ENCODE peak calls at places on chromosomes 13 and 19, in seven cellular contexts. Y is GM04503; X is tibial nerve; T is activated CD8-positive, alpha-beta T cell treated with anti-CD3 and anti-CD28 coated beads, Interleukin-2, amount 10 ng/mL, durations not matched to agents 7 days and 5 days; A is kidney glomerular epithelial cell; L is NCI-H2227 treated with DMSO at 0.1 percent for 48 hours; F is T-helper 17 cell. M is an unnamed sample.

GRCh38 chr19:16113727-16114126 is 2.0 kb downstream of the RAB8A start:
- DNase-seq in L (no peak), F (no peak), T (peak), X (no peak), Y (no peak), A (no peak), M (no peak)

GRCh38 chr13:110445183-110445582 is 116.3 kb downstream of the RAB20 start:
- DNase-seq in X (no peak), A (no peak), T (no peak), F (no peak), L (no peak), Y (no peak), M (no peak)

GRCh38 chr19:1001538-1002166 is 1.4 kb downstream of the GRIN3B start:
- DNase-seq in X (no peak), A (no peak), T (peak), L (no peak), Y (no peak), F (peak), M (no peak)

GRCh38 chr19:30567535-30568232 is 195.5 kb downstream of the ZNF536 start:
- DNase-seq in L (no peak), X (no peak), A (no peak), F (no peak), Y (no peak), T (no peak), M (peak)

GRCh38 chr13:22120646-22121045 is 449.8 kb downstream of the FGF9 start:
- DNase-seq in X (no peak), Y (no peak), T (no peak), L (no peak), F (no peak), A (no peak), M (no peak)

GRCh38 chr13:76708138-76708537 is 178.1 kb downstream of the KCTD12 start:
- DNase-seq in A (no peak), X (no peak), F (no peak), L (no peak), T (no peak), Y (no peak), M (peak)

GRCh38 chr19:16190198-16190597 is 5.0 kb downstream of the FAM32A start:
- DNase-seq in A (no peak), X (no peak), L (no peak), T (no peak), Y (no peak), F (no peak), M (no peak)

GRCh38 chr19:50427997-50428425 is 4.7 kb upstream of the MYBPC2 start:
- DNase-seq in T (peak), F (no peak), Y (peak), L (peak), A (peak), X (peak), M (peak)

GRCh38 chr19:32658527-32658926 is 16.5 kb downstream of the ANKRD27 start:
- DNase-seq in L (no peak), F (no peak), T (no peak), A (no peak), X (no peak), Y (no peak), M (no peak)

GRCh38 chr13:101514695-101515275 is 62.3 kb downstream of the ITGBL1 start:
- DNase-seq in X (peak), Y (no peak), L (peak), A (peak), F (no peak), T (peak), M (peak)

GRCh38 chr19:35357867-35358573 is at the start of gene FFAR3:
- DNase-seq in F (no peak), L (no peak), Y (peak), X (peak), T (no peak), A (no peak), M (no peak)

GRCh38 chr13:100667894-100668293 is 6.7 kb downstream of the TMTC4 start:
- DNase-seq in T (no peak), Y (no peak), X (no peak), F (no peak), L (no peak), A (no peak), M (peak)

GRCh38 chr13:99331881-99332293 is 24.7 kb upstream of the GPR183 start:
- DNase-seq in A (no peak), X (no peak), T (no peak), F (no peak), L (no peak), Y (no peak), M (no peak)

GRCh38 chr13:73056054-73056962 is 2.5 kb upstream of the KLF5 start:
- DNase-seq in L (no peak), Y (peak), A (peak), T (no peak), F (no peak), X (no peak), M (no peak)

GRCh38 chr19:44626067-44626624 is 12.8 kb downstream of the IGSF23 start:
- DNase-seq in F (no peak), T (no peak), X (no peak), Y (peak), L (no peak), A (peak), M (no peak)

GRCh38 chr13:48634631-48635030 is 19.1 kb upstream of the CYSLTR2 start:
- DNase-seq in A (no peak), F (no peak), L (no peak), Y (no peak), X (no peak), T (no peak), M (peak)

GRCh38 chr19:11480927-11481776 is at the start of gene ELAVL3:
- DNase-seq in A (no peak), X (no peak), F (no peak), Y (no peak), L (peak), T (no peak), M (peak)

GRCh38 chr13:35392768-35393167 is 83.7 kb downstream of the MAB21L1 start:
- DNase-seq in X (no peak), A (no peak), L (no peak), T (no peak), F (no peak), Y (no peak), M (no peak)

GRCh38 chr13:76965759-76966421 is 17.6 kb downstream of the ACOD1 start:
- DNase-seq in Y (peak), T (no peak), F (no peak), A (no peak), L (no peak), X (peak), M (peak)

GRCh38 chr19:42325896-42326771 is 699 bp downstream of the MEGF8 start:
- DNase-seq in Y (no peak), F (peak), A (no peak), X (no peak), T (peak), L (no peak), M (no peak)

GRCh38 chr13:33828431-33829129 is 10.6 kb downstream of the RFC3 start:
- DNase-seq in Y (no peak), L (no peak), T (no peak), F (no peak), X (no peak), A (no peak), M (no peak)

GRCh38 chr13:60226507-60226906 is 62.8 kb upstream of the DIAPH3 start:
- DNase-seq in L (peak), Y (no peak), X (no peak), T (no peak), A (peak), F (no peak), M (peak)

GRCh38 chr19:17686592-17687042 is 1.5 kb downstream of the UNC13A start:
- DNase-seq in T (peak), F (no peak), Y (no peak), A (no peak), L (peak), X (no peak), M (peak)

GRCh38 chr13:99074693-99075092 is 96.8 kb upstream of the DOCK9 start:
- DNase-seq in Y (no peak), X (no peak), T (no peak), F (no peak), L (no peak), A (no peak), M (no peak)

GRCh38 chr13:113935523-113935922 is 38.4 kb downstream of the C13orf46 start:
- DNase-seq in L (no peak), Y (no peak), X (no peak), T (no peak), A (no peak), F (no peak), M (no peak)

GRCh38 chr13:50587839-50588373 is 255.6 kb downstream of the DLEU7 start:
- DNase-seq in X (no peak), T (no peak), L (no peak), A (no peak), F (no peak), Y (no peak), M (no peak)

GRCh38 chr13:114019367-114019766 is 45.5 kb upstream of the C13orf46 start:
- DNase-seq in F (peak), X (no peak), A (no peak), Y (no peak), T (peak), L (no peak), M (no peak)